ENCODE peak calls at places on chromosomes 12 and 14, in six cellular contexts. One of them, this sample, is unnamed.

GRCh38 chr12:89208661-89209096 is 143.6 kb downstream of the DUSP6 start:
- DNase-seq in KBM-7: peak; percentile 41
- DNase-seq in ureter: no peak
- DNase-seq in stimulated activated CD4-positive, alpha-beta T cell treated with anti-CD3 and anti-CD28 coated beads, Interleukin-1b, Interleukin-23, amount 100 ng/mL, for 4 hours: no peak
- DNase-seq in left lobe of liver: no peak
- DNase-seq in GM19239: no peak
- DNase-seq in this sample: no peak

GRCh38 chr14:34582117-34582680 is 42.7 kb upstream of the EAPP start:
- DNase-seq in KBM-7: no peak
- DNase-seq in ureter: no peak
- DNase-seq in GM19239: no peak
- DNase-seq in left lobe of liver: no peak
- DNase-seq in stimulated activated CD4-positive, alpha-beta T cell treated with anti-CD3 and anti-CD28 coated beads, Interleukin-1b, Interleukin-23, amount 100 ng/mL, for 4 hours: no peak
- DNase-seq in this sample: no peak

GRCh38 chr14:22155582-22155981 is 433.4 kb downstream of the DAD1 start:
- DNase-seq in stimulated activated CD4-positive, alpha-beta T cell treated with anti-CD3 and anti-CD28 coated beads, Interleukin-1b, Interleukin-23, amount 100 ng/mL, for 4 hours: no peak
- DNase-seq in KBM-7: no peak
- DNase-seq in ureter: no peak
- DNase-seq in GM19239: no peak
- DNase-seq in left lobe of liver: no peak
- DNase-seq in this sample: no peak

GRCh38 chr12:75974323-75975273 is 57.0 kb downstream of the PHLDA1 start:
- DNase-seq in stimulated activated CD4-positive, alpha-beta T cell treated with anti-CD3 and anti-CD28 coated beads, Interleukin-1b, Interleukin-23, amount 100 ng/mL, for 4 hours: no peak
- DNase-seq in GM19239: no peak
- DNase-seq in KBM-7: peak; percentile 57
- DNase-seq in ureter: no peak
- DNase-seq in left lobe of liver: no peak
- DNase-seq in this sample: no peak

GRCh38 chr14:50010752-50011151 is 105.6 kb downstream of the VCPKMT start:
- DNase-seq in KBM-7: no peak
- DNase-seq in ureter: no peak
- DNase-seq in left lobe of liver: no peak
- DNase-seq in stimulated activated CD4-positive, alpha-beta T cell treated with anti-CD3 and anti-CD28 coated beads, Interleukin-1b, Interleukin-23, amount 100 ng/mL, for 4 hours: no peak
- DNase-seq in GM19239: no peak
- DNase-seq in this sample: no peak

GRCh38 chr14:104678346-104678745 is 11.1 kb upstream of the INF2 start:
- DNase-seq in ureter: no peak
- DNase-seq in KBM-7: no peak
- DNase-seq in GM19239: no peak
- DNase-seq in stimulated activated CD4-positive, alpha-beta T cell treated with anti-CD3 and anti-CD28 coated beads, Interleukin-1b, Interleukin-23, amount 100 ng/mL, for 4 hours: no peak
- DNase-seq in left lobe of liver: no peak
- DNase-seq in this sample: no peak

GRCh38 chr14:57293851-57294837 is 25.4 kb downstream of the AP5M1 start:
- DNase-seq in left lobe of liver: no peak
- DNase-seq in KBM-7: peak; percentile 13
- DNase-seq in stimulated activated CD4-positive, alpha-beta T cell treated with anti-CD3 and anti-CD28 coated beads, Interleukin-1b, Interleukin-23, amount 100 ng/mL, for 4 hours: no peak
- DNase-seq in GM19239: no peak
- DNase-seq in ureter: no peak
- DNase-seq in this sample: no peak

GRCh38 chr14:100376751-100377171 is 53.6 kb downstream of the SLC25A47 start:
- DNase-seq in ureter: no peak
- DNase-seq in stimulated activated CD4-positive, alpha-beta T cell treated with anti-CD3 and anti-CD28 coated beads, Interleukin-1b, Interleukin-23, amount 100 ng/mL, for 4 hours: no peak
- DNase-seq in left lobe of liver: no peak
- DNase-seq in KBM-7: no peak
- DNase-seq in GM19239: no peak
- DNase-seq in this sample: no peak

GRCh38 chr12:49348781-49349180 is 2.1 kb downstream of the DNAJC22 start:
- DNase-seq in left lobe of liver: peak; percentile 47
- DNase-seq in KBM-7: no peak
- DNase-seq in GM19239: no peak
- DNase-seq in ureter: no peak
- DNase-seq in stimulated activated CD4-positive, alpha-beta T cell treated with anti-CD3 and anti-CD28 coated beads, Interleukin-1b, Interleukin-23, amount 100 ng/mL, for 4 hours: no peak
- DNase-seq in this sample: no peak

GRCh38 chr14:99946652-99947489 is 118.4 kb upstream of the EVL start:
- DNase-seq in left lobe of liver: peak; percentile 62
- DNase-seq in GM19239: peak; percentile 66
- DNase-seq in KBM-7: peak; percentile 64
- DNase-seq in ureter: no peak
- DNase-seq in stimulated activated CD4-positive, alpha-beta T cell treated with anti-CD3 and anti-CD28 coated beads, Interleukin-1b, Interleukin-23, amount 100 ng/mL, for 4 hours: peak; percentile 28
- DNase-seq in this sample: no peak

GRCh38 chr12:28172434-28173030 is 17.7 kb upstream of the CCDC91 start:
- DNase-seq in ureter: no peak
- DNase-seq in stimulated activated CD4-positive, alpha-beta T cell treated with anti-CD3 and anti-CD28 coated beads, Interleukin-1b, Interleukin-23, amount 100 ng/mL, for 4 hours: no peak
- DNase-seq in KBM-7: peak; percentile 63
- DNase-seq in left lobe of liver: no peak
- DNase-seq in GM19239: no peak
- DNase-seq in this sample: no peak

GRCh38 chr12:22729898-22730443 is 105.0 kb downstream of the ETNK1 start:
- DNase-seq in stimulated activated CD4-positive, alpha-beta T cell treated with anti-CD3 and anti-CD28 coated beads, Interleukin-1b, Interleukin-23, amount 100 ng/mL, for 4 hours: no peak
- DNase-seq in KBM-7: peak; percentile 43
- DNase-seq in GM19239: no peak
- DNase-seq in ureter: no peak
- DNase-seq in left lobe of liver: no peak
- DNase-seq in this sample: peak; percentile 13

GRCh38 chr12:89073027-89073398 is 279.3 kb downstream of the DUSP6 start:
- DNase-seq in ureter: no peak
- DNase-seq in left lobe of liver: no peak
- DNase-seq in KBM-7: no peak
- DNase-seq in GM19239: no peak
- DNase-seq in stimulated activated CD4-positive, alpha-beta T cell treated with anti-CD3 and anti-CD28 coated beads, Interleukin-1b, Interleukin-23, amount 100 ng/mL, for 4 hours: no peak
- DNase-seq in this sample: no peak

GRCh38 chr12:1660304-1661187 is 30.3 kb upstream of the ADIPOR2 start:
- DNase-seq in GM19239: no peak
- DNase-seq in KBM-7: no peak
- DNase-seq in stimulated activated CD4-positive, alpha-beta T cell treated with anti-CD3 and anti-CD28 coated beads, Interleukin-1b, Interleukin-23, amount 100 ng/mL, for 4 hours: peak; percentile 48
- DNase-seq in ureter: peak; percentile 85
- DNase-seq in left lobe of liver: peak; percentile 94
- DNase-seq in this sample: no peak

GRCh38 chr12:127629066-127629820 is 637.7 kb upstream of the TMEM132C start:
- DNase-seq in left lobe of liver: no peak
- DNase-seq in KBM-7: no peak
- DNase-seq in ureter: no peak
- DNase-seq in GM19239: no peak
- DNase-seq in stimulated activated CD4-positive, alpha-beta T cell treated with anti-CD3 and anti-CD28 coated beads, Interleukin-1b, Interleukin-23, amount 100 ng/mL, for 4 hours: no peak
- DNase-seq in this sample: peak; percentile 37

GRCh38 chr12:2510066-2510465 is 284.7 kb upstream of the FKBP4 start:
- DNase-seq in KBM-7: no peak
- DNase-seq in ureter: no peak
- DNase-seq in stimulated activated CD4-positive, alpha-beta T cell treated with anti-CD3 and anti-CD28 coated beads, Interleukin-1b, Interleukin-23, amount 100 ng/mL, for 4 hours: no peak
- DNase-seq in left lobe of liver: no peak
- DNase-seq in GM19239: no peak
- DNase-seq in this sample: no peak

GRCh38 chr14:67573268-67574010 is 26.6 kb downstream of the PIGH start:
- DNase-seq in stimulated activated CD4-positive, alpha-beta T cell treated with anti-CD3 and anti-CD28 coated beads, Interleukin-1b, Interleukin-23, amount 100 ng/mL, for 4 hours: no peak
- DNase-seq in GM19239: no peak
- DNase-seq in KBM-7: no peak
- DNase-seq in left lobe of liver: no peak
- DNase-seq in ureter: no peak
- DNase-seq in this sample: no peak

GRCh38 chr14:89787525-89787924 is 167.0 kb downstream of the EFCAB11 start:
- DNase-seq in KBM-7: no peak
- DNase-seq in stimulated activated CD4-positive, alpha-beta T cell treated with anti-CD3 and anti-CD28 coated beads, Interleukin-1b, Interleukin-23, amount 100 ng/mL, for 4 hours: no peak
- DNase-seq in ureter: no peak
- DNase-seq in left lobe of liver: no peak
- DNase-seq in GM19239: no peak
- DNase-seq in this sample: no peak

GRCh38 chr12:94491489-94491888 is 31.8 kb upstream of the CEP83 start:
- DNase-seq in KBM-7: no peak
- DNase-seq in stimulated activated CD4-positive, alpha-beta T cell treated with anti-CD3 and anti-CD28 coated beads, Interleukin-1b, Interleukin-23, amount 100 ng/mL, for 4 hours: no peak
- DNase-seq in left lobe of liver: no peak
- DNase-seq in ureter: no peak
- DNase-seq in GM19239: no peak
- DNase-seq in this sample: no peak

GRCh38 chr12:53965251-53966069 is 7.5 kb upstream of the HOXC11 start:
- DNase-seq in left lobe of liver: no peak
- DNase-seq in KBM-7: no peak
- DNase-seq in ureter: peak; percentile 88
- DNase-seq in stimulated activated CD4-positive, alpha-beta T cell treated with anti-CD3 and anti-CD28 coated beads, Interleukin-1b, Interleukin-23, amount 100 ng/mL, for 4 hours: no peak
- DNase-seq in GM19239: no peak
- DNase-seq in this sample: no peak

GRCh38 chr14:95291859-95292542 is 27.7 kb downstream of the CLMN start:
- DNase-seq in stimulated activated CD4-positive, alpha-beta T cell treated with anti-CD3 and anti-CD28 coated beads, Interleukin-1b, Interleukin-23, amount 100 ng/mL, for 4 hours: no peak
- DNase-seq in left lobe of liver: peak; percentile 53
- DNase-seq in KBM-7: no peak
- DNase-seq in ureter: no peak
- DNase-seq in GM19239: no peak
- DNase-seq in this sample: peak; percentile 63

GRCh38 chr12:122471324-122472226 is 29.2 kb downstream of the ZCCHC8 start:
- DNase-seq in left lobe of liver: peak; percentile 23
- DNase-seq in GM19239: peak; percentile 21
- DNase-seq in stimulated activated CD4-positive, alpha-beta T cell treated with anti-CD3 and anti-CD28 coated beads, Interleukin-1b, Interleukin-23, amount 100 ng/mL, for 4 hours: no peak
- DNase-seq in KBM-7: peak; percentile 58
- DNase-seq in ureter: peak; percentile 27
- DNase-seq in this sample: peak; percentile 38

GRCh38 chr12:39618701-39619100 is 902 bp downstream of the ABCD2 start:
- DNase-seq in left lobe of liver: no peak
- DNase-seq in stimulated activated CD4-positive, alpha-beta T cell treated with anti-CD3 and anti-CD28 coated beads, Interleukin-1b, Interleukin-23, amount 100 ng/mL, for 4 hours: no peak
- DNase-seq in KBM-7: no peak
- DNase-seq in ureter: no peak
- DNase-seq in GM19239: no peak
- DNase-seq in this sample: no peak

GRCh38 chr12:108060054-108060453 is 69.0 kb upstream of the WSCD2 start:
- DNase-seq in stimulated activated CD4-positive, alpha-beta T cell treated with anti-CD3 and anti-CD28 coated beads, Interleukin-1b, Interleukin-23, amount 100 ng/mL, for 4 hours: no peak
- DNase-seq in KBM-7: no peak
- DNase-seq in ureter: no peak
- DNase-seq in left lobe of liver: no peak
- DNase-seq in GM19239: no peak
- DNase-seq in this sample: no peak

GRCh38 chr14:92898732-92899131 is 24.2 kb upstream of the CHGA start:
- DNase-seq in left lobe of liver: no peak
- DNase-seq in KBM-7: no peak
- DNase-seq in stimulated activated CD4-positive, alpha-beta T cell treated with anti-CD3 and anti-CD28 coated beads, Interleukin-1b, Interleukin-23, amount 100 ng/mL, for 4 hours: no peak
- DNase-seq in ureter: no peak
- DNase-seq in GM19239: no peak
- DNase-seq in this sample: no peak

GRCh38 chr12:112837629-112838191 is 46.2 kb downstream of the RPH3A start:
- DNase-seq in ureter: no peak
- DNase-seq in stimulated activated CD4-positive, alpha-beta T cell treated with anti-CD3 and anti-CD28 coated beads, Interleukin-1b, Interleukin-23, amount 100 ng/mL, for 4 hours: no peak
- DNase-seq in left lobe of liver: no peak
- DNase-seq in KBM-7: no peak
- DNase-seq in GM19239: no peak
- DNase-seq in this sample: no peak

GRCh38 chr12:3473171-3473570 is 17.8 kb upstream of the PRMT8 start:
- DNase-seq in stimulated activated CD4-positive, alpha-beta T cell treated with anti-CD3 and anti-CD28 coated beads, Interleukin-1b, Interleukin-23, amount 100 ng/mL, for 4 hours: no peak
- DNase-seq in left lobe of liver: no peak
- DNase-seq in ureter: no peak
- DNase-seq in KBM-7: no peak
- DNase-seq in GM19239: no peak
- DNase-seq in this sample: no peak

GRCh38 chr12:126811401-126811800 is 1455.6 kb upstream of the TMEM132C start:
- DNase-seq in KBM-7: no peak
- DNase-seq in ureter: no peak
- DNase-seq in GM19239: no peak
- DNase-seq in left lobe of liver: no peak
- DNase-seq in stimulated activated CD4-positive, alpha-beta T cell treated with anti-CD3 and anti-CD28 coated beads, Interleukin-1b, Interleukin-23, amount 100 ng/mL, for 4 hours: no peak
- DNase-seq in this sample: no peak

GRCh38 chr12:95473947-95474817 is at the start of gene METAP2:
- DNase-seq in left lobe of liver: peak; percentile 98
- DNase-seq in stimulated activated CD4-positive, alpha-beta T cell treated with anti-CD3 and anti-CD28 coated beads, Interleukin-1b, Interleukin-23, amount 100 ng/mL, for 4 hours: peak; percentile 90
- DNase-seq in GM19239: peak; percentile 83
- DNase-seq in KBM-7: peak; percentile 98
- DNase-seq in ureter: peak; percentile 97
- DNase-seq in this sample: peak; percentile 96

GRCh38 chr14:61877050-61877390 is 114.8 kb downstream of the SNAPC1 start:
- DNase-seq in GM19239: no peak
- DNase-seq in KBM-7: no peak
- DNase-seq in stimulated activated CD4-positive, alpha-beta T cell treated with anti-CD3 and anti-CD28 coated beads, Interleukin-1b, Interleukin-23, amount 100 ng/mL, for 4 hours: no peak
- DNase-seq in left lobe of liver: no peak
- DNase-seq in ureter: no peak
- DNase-seq in this sample: no peak

GRCh38 chr12:1936406-1937320 is 18.2 kb upstream of the CACNA2D4 start:
- DNase-seq in left lobe of liver: peak; percentile 86
- DNase-seq in KBM-7: peak; percentile 14
- DNase-seq in ureter: peak; percentile 70
- DNase-seq in GM19239: no peak
- DNase-seq in stimulated activated CD4-positive, alpha-beta T cell treated with anti-CD3 and anti-CD28 coated beads, Interleukin-1b, Interleukin-23, amount 100 ng/mL, for 4 hours: no peak
- DNase-seq in this sample: peak; percentile 92